ENCODE peak calls at places on chromosome 1, in eight cellular contexts. I, Z, K, M, X, G, F and Y are unnamed samples.

GRCh38 chr1:21911205-21912001 is 25.7 kb downstream of the HSPG2 start:
- DNase-seq in I (peak), Z (no peak), K (no peak), M (peak), X (no peak), G (no peak), F (peak), Y (no peak)

GRCh38 chr1:110165761-110166231 is 15.5 kb downstream of the SLC6A17 start:
- DNase-seq in I (no peak), Z (no peak), K (no peak), M (no peak), X (no peak), G (no peak), F (no peak), Y (no peak)

GRCh38 chr1:206706298-206706791 is 21.6 kb downstream of the MAPKAPK2 start:
- DNase-seq in I (peak), Z (peak), K (no peak), M (peak), X (no peak), G (no peak), F (peak), Y (peak)

GRCh38 chr1:208835781-208836180 is 591.6 kb upstream of the PLXNA2 start:
- DNase-seq in I (no peak), Z (no peak), K (no peak), M (no peak), X (no peak), G (no peak), F (no peak), Y (no peak)

GRCh38 chr1:111748618-111749337 is 6.9 kb upstream of the DDX20 start:
- DNase-seq in I (no peak), Z (no peak), K (no peak), M (no peak), X (no peak), G (no peak), F (no peak), Y (no peak)

GRCh38 chr1:156337888-156338179 is 258 bp downstream of the CCT3 start:
- DNase-seq in I (peak), Z (no peak), K (no peak), M (no peak), X (peak), G (no peak), F (no peak), Y (no peak)

GRCh38 chr1:7207875-7208646 is 422.8 kb downstream of the CAMTA1 start:
- DNase-seq in I (no peak), Z (no peak), K (no peak), M (peak), X (no peak), G (no peak), F (peak), Y (peak)

GRCh38 chr1:192485692-192486436 is 89.7 kb upstream of the RGS1 start:
- DNase-seq in I (peak), Z (peak), K (no peak), M (no peak), X (no peak), G (no peak), F (peak), Y (peak)